ENCODE peak calls at places on chromosomes 1 and 21, in eight cellular contexts. W is HCT116; Z is neural crest cell; V is HL-60; P is WTC11; D is AG09309; L is CD4-positive, alpha-beta T cell; I is lower lobe of right lung. R is an unnamed sample.

GRCh38 chr1:177648138-177648537 is 321.7 kb downstream of the SEC16B start:
- DNase-seq in W (no peak), Z (no peak), V (no peak), P (no peak), D (no peak), L (no peak), I (no peak), R (no peak)

GRCh38 chr1:202578001-202578500 is 132.2 kb downstream of the SYT2 start:
- DNase-seq in W (no peak), Z (no peak), V (no peak), P (no peak), D (no peak), L (no peak), I (no peak), R (no peak)

GRCh38 chr1:86825294-86825693 is 88.6 kb downstream of the SELENOF start:
- DNase-seq in W (no peak), Z (no peak), V (no peak), P (no peak), D (no peak), L (no peak), I (no peak), R (peak)

GRCh38 chr1:229714964-229715603 is 89.0 kb downstream of the URB2 start:
- DNase-seq in W (peak), Z (no peak), V (no peak), P (peak), D (no peak), L (no peak), I (no peak), R (no peak)

GRCh38 chr1:240170806-240171205 is 79.1 kb downstream of the FMN2 start:
- DNase-seq in W (no peak), Z (no peak), V (no peak), P (no peak), D (no peak), L (no peak), I (no peak), R (no peak)

GRCh38 chr1:235558783-235559182 is 54.5 kb upstream of the B3GALNT2 start:
- DNase-seq in W (no peak), Z (no peak), V (no peak), P (no peak), D (no peak), L (no peak), I (no peak), R (no peak)

GRCh38 chr1:11320153-11320936 is 47.3 kb downstream of the UBIAD1 start:
- DNase-seq in W (no peak), Z (peak), V (no peak), P (peak), D (no peak), L (peak), I (no peak), R (no peak)

GRCh38 chr1:244675167-244675566 is 22.2 kb downstream of the DESI2 start:
- DNase-seq in W (no peak), Z (no peak), V (no peak), P (no peak), D (no peak), L (no peak), I (no peak), R (no peak)

GRCh38 chr21:32248616-32249550 is 30.0 kb downstream of the MIS18A start:
- DNase-seq in W (no peak), Z (no peak), V (no peak), P (no peak), D (no peak), L (no peak), I (no peak), R (no peak)

GRCh38 chr21:41802684-41803083 is 35.8 kb upstream of the RIPK4 start:
- DNase-seq in W (no peak), Z (no peak), V (no peak), P (no peak), D (no peak), L (no peak), I (no peak), R (no peak)

GRCh38 chr1:43348809-43349593 is 9.8 kb upstream of the CDC20 start:
- DNase-seq in W (peak), Z (peak), V (no peak), P (peak), D (no peak), L (peak), I (peak), R (peak)

GRCh38 chr1:15758537-15758936 is at the start of gene FBLIM1:
- DNase-seq in W (no peak), Z (no peak), V (no peak), P (peak), D (no peak), L (no peak), I (no peak), R (no peak)

GRCh38 chr1:119291611-119292206 is 76.9 kb upstream of the HAO2 start:
- DNase-seq in W (no peak), Z (no peak), V (no peak), P (no peak), D (no peak), L (no peak), I (no peak), R (no peak)

GRCh38 chr1:202888204-202888506 is 794 bp downstream of the RABIF start:
- DNase-seq in W (peak), Z (no peak), V (no peak), P (no peak), D (no peak), L (no peak), I (no peak), R (peak)

GRCh38 chr1:8597455-8597854 is 220.0 kb downstream of the RERE start:
- DNase-seq in W (no peak), Z (no peak), V (no peak), P (no peak), D (no peak), L (no peak), I (no peak), R (peak)

GRCh38 chr1:64282353-64282752 is 78.9 kb downstream of the UBE2U start:
- DNase-seq in W (no peak), Z (no peak), V (no peak), P (no peak), D (no peak), L (no peak), I (peak), R (no peak)

GRCh38 chr1:155226188-155226909 is 17.9 kb downstream of the MTX1 start:
- DNase-seq in W (peak), Z (peak), V (peak), P (peak), D (no peak), L (peak), I (peak), R (peak)

GRCh38 chr1:215052656-215053055 is 29.9 kb upstream of the KCNK2 start:
- DNase-seq in W (no peak), Z (no peak), V (no peak), P (no peak), D (no peak), L (no peak), I (no peak), R (no peak)

GRCh38 chr1:222071313-222071886 is 329.5 kb upstream of the DUSP10 start:
- DNase-seq in W (no peak), Z (no peak), V (no peak), P (no peak), D (no peak), L (no peak), I (no peak), R (no peak)

GRCh38 chr1:198497326-198498220 is 42.9 kb downstream of the ATP6V1G3 start:
- DNase-seq in W (no peak), Z (no peak), V (no peak), P (no peak), D (peak), L (no peak), I (no peak), R (peak)

GRCh38 chr1:209207701-209208286 is 375.7 kb upstream of the CAMK1G start:
- DNase-seq in W (no peak), Z (peak), V (no peak), P (peak), D (peak), L (no peak), I (peak), R (peak)

GRCh38 chr1:75316230-75316629 is 182.0 kb downstream of the LHX8 start:
- DNase-seq in W (no peak), Z (no peak), V (no peak), P (no peak), D (no peak), L (no peak), I (no peak), R (no peak)

GRCh38 chr1:17575786-17576584 is 36.5 kb downstream of the ARHGEF10L start:
- DNase-seq in W (no peak), Z (no peak), V (no peak), P (no peak), D (no peak), L (no peak), I (no peak), R (no peak)

GRCh38 chr1:30933874-30934252 is 25.3 kb upstream of the SDC3 start:
- DNase-seq in W (no peak), Z (no peak), V (no peak), P (no peak), D (no peak), L (no peak), I (no peak), R (peak)

GRCh38 chr1:22570140-22570909 is 7.0 kb downstream of the EPHA8 start:
- DNase-seq in W (no peak), Z (no peak), V (no peak), P (no peak), D (no peak), L (no peak), I (no peak), R (no peak)

GRCh38 chr1:223775711-223776074 is 63.4 kb downstream of the CAPN2 start:
- DNase-seq in W (no peak), Z (no peak), V (no peak), P (no peak), D (no peak), L (no peak), I (no peak), R (no peak)

GRCh38 chr1:36579049-36579448 is 96.3 kb upstream of the CSF3R start:
- DNase-seq in W (no peak), Z (no peak), V (no peak), P (no peak), D (no peak), L (no peak), I (no peak), R (no peak)

GRCh38 chr1:41582004-41582325 is 97.5 kb upstream of the EDN2 start:
- DNase-seq in W (no peak), Z (no peak), V (no peak), P (no peak), D (no peak), L (no peak), I (no peak), R (no peak)

GRCh38 chr1:101267082-101267481 is 30.3 kb downstream of the S1PR1 start:
- DNase-seq in W (no peak), Z (no peak), V (no peak), P (no peak), D (no peak), L (no peak), I (no peak), R (no peak)

GRCh38 chr1:206706806-206707205 is 22.1 kb downstream of the MAPKAPK2 start:
- DNase-seq in W (no peak), Z (no peak), V (no peak), P (no peak), D (no peak), L (no peak), I (no peak), R (no peak)

GRCh38 chr1:66258404-66259105 is 275.4 kb upstream of the SGIP1 start:
- DNase-seq in W (no peak), Z (no peak), V (no peak), P (no peak), D (no peak), L (no peak), I (no peak), R (no peak)

GRCh38 chr1:162691999-162692575 is 59.8 kb downstream of the DDR2 start:
- DNase-seq in W (no peak), Z (no peak), V (no peak), P (no peak), D (no peak), L (no peak), I (no peak), R (no peak)
- TF ChIP-seq CTCF in W (no peak), Z (no peak), V (no peak), P (no peak), D (no peak), L (no peak), I (no peak), R (no peak)

DNA sequence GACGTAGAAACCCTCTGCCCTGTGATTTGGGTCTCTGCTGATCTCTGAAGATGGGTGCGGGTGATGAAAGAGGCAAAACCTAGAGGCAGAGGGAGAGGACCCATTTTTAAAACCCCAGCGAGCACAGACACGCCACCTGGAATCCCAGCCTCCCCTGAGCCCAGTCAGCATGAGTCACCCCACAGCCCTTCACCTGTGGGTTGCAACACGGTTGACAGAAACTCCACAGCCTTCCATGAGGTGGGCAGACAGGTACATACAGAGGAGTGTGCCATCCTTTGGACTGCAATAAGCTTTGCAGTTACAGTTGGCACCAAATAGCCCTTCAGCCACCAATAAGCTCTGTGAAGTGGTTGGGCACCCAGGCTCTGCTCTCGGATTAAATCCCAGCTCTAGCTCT is 2.1 kb upstream of the GRHL3 start:
- DNase-seq in W (no peak), Z (no peak), V (no peak), P (no peak), D (no peak), L (no peak), I (no peak), R (no peak)
- TF ChIP-seq CTCF in W (no peak), Z (no peak), V (no peak), P (no peak), D (no peak), L (no peak), I (no peak), R (no peak)

GRCh38 chr1:165871311-165872067 is 44.1 kb downstream of the UCK2 start:
- DNase-seq in W (peak), Z (peak), V (peak), P (peak), D (no peak), L (peak), I (peak), R (peak)
- TF ChIP-seq CTCF in W (peak), Z (peak), V (peak), P (no peak), D (peak), L (peak), I (peak), R (peak)

GRCh38 chr1:85692730-85693314 is 15.4 kb downstream of the ZNHIT6 start:
- DNase-seq in W (peak), Z (no peak), V (no peak), P (no peak), D (peak), L (no peak), I (no peak), R (peak)
- TF ChIP-seq CTCF in W (peak), Z (peak), V (no peak), P (no peak), D (peak), L (no peak), I (peak), R (peak)

GRCh38 chr21:45542242-45542666 is at the start of gene SLC19A1:
- DNase-seq in W (no peak), Z (peak), V (peak), P (peak), D (no peak), L (peak), I (peak), R (no peak)
- TF ChIP-seq CTCF in W (no peak), Z (peak), V (no peak), P (no peak), D (peak), L (no peak), I (peak), R (peak)

GRCh38 chr1:166676981-166677380 is 162.3 kb upstream of the POGK start:
- DNase-seq in W (no peak), Z (no peak), V (no peak), P (no peak), D (no peak), L (no peak), I (no peak), R (no peak)
- TF ChIP-seq CTCF in W (no peak), Z (no peak), V (no peak), P (no peak), D (no peak), L (no peak), I (no peak), R (no peak)